ENCODE peak calls at places on chromosomes 13 and 19, in eight cellular contexts. U is NCI-H510A treated with DMSO at 0.1 percent for 48 hours, X is H1, H is GM12878, G is NCI-H2029, E is caudate nucleus, W is epithelial cell of esophagus, B is SHP77. K is an unnamed sample.

GRCh38 chr19:56958428-56958827 is 117.9 kb upstream of the PEG3 start:
- DNase-seq in U (no peak), X (no peak), H (no peak), G (no peak), E (no peak), W (no peak), B (no peak), K (no peak)

GRCh38 chr13:48775285-48775684 is 121.6 kb downstream of the CYSLTR2 start:
- DNase-seq in U (no peak), X (no peak), H (no peak), G (no peak), E (no peak), W (no peak), B (no peak), K (no peak)

GRCh38 chr19:17376935-17377600 is at the start of gene PLVAP:
- DNase-seq in U (no peak), X (no peak), H (no peak), G (no peak), E (no peak), W (no peak), B (no peak), K (no peak)

GRCh38 chr13:60312851-60313505 is 84.0 kb upstream of the TDRD3 start:
- DNase-seq in U (no peak), X (no peak), H (no peak), G (no peak), E (no peak), W (no peak), B (no peak), K (no peak)

GRCh38 chr19:58054792-58055482 is 4.1 kb upstream of the ZNF135 start:
- DNase-seq in U (no peak), X (peak), H (no peak), G (no peak), E (peak), W (no peak), B (no peak), K (no peak)

GRCh38 chr13:50995870-50996269 is 86.3 kb downstream of the RNASEH2B start:
- DNase-seq in U (no peak), X (no peak), H (no peak), G (no peak), E (no peak), W (no peak), B (no peak), K (no peak)

GRCh38 chr13:21039097-21039800 is 22.1 kb downstream of the LATS2 start:
- DNase-seq in U (no peak), X (peak), H (no peak), G (no peak), E (no peak), W (no peak), B (no peak), K (no peak)

GRCh38 chr19:19464339-19465098 is 50.8 kb downstream of the TSSK6 start:
- DNase-seq in U (peak), X (no peak), H (no peak), G (peak), E (no peak), W (peak), B (no peak), K (no peak)

GRCh38 chr13:78826936-78827335 is 168.0 kb upstream of the OBI1 start:
- DNase-seq in U (no peak), X (no peak), H (no peak), G (no peak), E (no peak), W (no peak), B (no peak), K (no peak)

GRCh38 chr19:40217921-40218890 is at the start of gene TTC9B:
- DNase-seq in U (no peak), X (peak), H (no peak), G (no peak), E (no peak), W (no peak), B (no peak), K (no peak)

GRCh38 chr19:19315444-19315843 is 4.9 kb downstream of the SUGP1 start:
- DNase-seq in U (no peak), X (no peak), H (no peak), G (no peak), E (no peak), W (no peak), B (no peak), K (no peak)

GRCh38 chr13:88000239-88000638 is 329.1 kb downstream of the SLITRK5 start:
- DNase-seq in U (no peak), X (no peak), H (no peak), G (no peak), E (no peak), W (no peak), B (no peak), K (no peak)

GRCh38 chr13:83794627-83795026 is 87.6 kb downstream of the SLITRK1 start:
- DNase-seq in U (no peak), X (no peak), H (no peak), G (no peak), E (no peak), W (no peak), B (no peak), K (no peak)

GRCh38 chr19:54282706-54283105 is 1.8 kb upstream of the LILRB2 start:
- DNase-seq in U (no peak), X (no peak), H (no peak), G (no peak), E (no peak), W (no peak), B (no peak), K (no peak)

GRCh38 chr19:898663-899062 is 5.4 kb downstream of the RNU6-9 start:
- DNase-seq in U (no peak), X (peak), H (no peak), G (no peak), E (peak), W (no peak), B (no peak), K (no peak)

GRCh38 chr19:6720369-6721112 is at the start of gene C3:
- DNase-seq in U (no peak), X (no peak), H (no peak), G (no peak), E (no peak), W (peak), B (no peak), K (no peak)

GRCh38 chr13:94480672-94481145 is 1.2 kb upstream of the DCT start:
- DNase-seq in U (no peak), X (no peak), H (no peak), G (no peak), E (no peak), W (peak), B (no peak), K (no peak)

GRCh38 chr19:18833849-18834643 is 2.3 kb downstream of the UPF1 start:
- DNase-seq in U (peak), X (no peak), H (no peak), G (peak), E (no peak), W (peak), B (no peak), K (no peak)

GRCh38 chr19:8161135-8161646 is 11.8 kb upstream of the FBN3 start:
- DNase-seq in U (peak), X (no peak), H (peak), G (peak), E (no peak), W (no peak), B (peak), K (peak)

GRCh38 chr13:89925107-89925506 is 1422.4 kb upstream of the MIR17HG start:
- DNase-seq in U (peak), X (no peak), H (no peak), G (no peak), E (no peak), W (peak), B (peak), K (peak)

GRCh38 chr19:45878043-45878794 is 7.7 kb downstream of the IRF2BP1 start:
- DNase-seq in U (no peak), X (no peak), H (no peak), G (no peak), E (no peak), W (no peak), B (no peak), K (no peak)

GRCh38 chr13:111228262-111229144 is 91.9 kb upstream of the TEX29 start:
- DNase-seq in U (peak), X (no peak), H (no peak), G (no peak), E (no peak), W (no peak), B (no peak), K (no peak)

GRCh38 chr19:10884273-10884672 is 12.9 kb downstream of the CARM1 start:
- DNase-seq in U (no peak), X (no peak), H (no peak), G (no peak), E (no peak), W (peak), B (no peak), K (peak)

GRCh38 chr19:41570639-41571112 is 5.3 kb upstream of the CEACAM21 start:
- DNase-seq in U (peak), X (peak), H (no peak), G (peak), E (no peak), W (peak), B (peak), K (peak)

GRCh38 chr13:57138988-57139387 is 1.7 kb upstream of the PRR20A start:
- DNase-seq in U (no peak), X (no peak), H (no peak), G (no peak), E (no peak), W (peak), B (no peak), K (no peak)

GRCh38 chr13:60074397-60074796 is 89.3 kb downstream of the DIAPH3 start:
- DNase-seq in U (no peak), X (no peak), H (peak), G (no peak), E (no peak), W (no peak), B (no peak), K (no peak)

GRCh38 chr13:65631078-65631477 is 1599.1 kb downstream of the PCDH9 start:
- DNase-seq in U (no peak), X (no peak), H (no peak), G (no peak), E (no peak), W (no peak), B (no peak), K (no peak)

GRCh38 chr13:101988140-101988539 is 413.7 kb downstream of the FGF14 start:
- DNase-seq in U (no peak), X (no peak), H (no peak), G (no peak), E (no peak), W (peak), B (no peak), K (no peak)

GRCh38 chr19:29019403-29019802 is 193.5 kb downstream of the UQCRFS1 start:
- DNase-seq in U (no peak), X (no peak), H (no peak), G (no peak), E (no peak), W (no peak), B (no peak), K (no peak)

GRCh38 chr19:4233282-4233853 is 4.0 kb downstream of the EBI3 start:
- DNase-seq in U (no peak), X (peak), H (no peak), G (no peak), E (no peak), W (peak), B (peak), K (peak)

GRCh38 chr19:17755977-17756670 is 4.8 kb downstream of the FCHO1 start:
- DNase-seq in U (peak), X (peak), H (peak), G (peak), E (peak), W (peak), B (peak), K (no peak)

GRCh38 chr13:91722267-91722884 is 324.0 kb downstream of the GPC5 start:
- DNase-seq in U (peak), X (no peak), H (no peak), G (peak), E (no peak), W (peak), B (no peak), K (no peak)

GRCh38 chr19:34409189-34410164 is 5.3 kb downstream of the PDCD2L start:
- DNase-seq in U (no peak), X (no peak), H (no peak), G (no peak), E (no peak), W (no peak), B (no peak), K (no peak)

GRCh38 chr19:18279516-18280246 is 1.7 kb downstream of the JUND start:
- DNase-seq in U (peak), X (peak), H (peak), G (peak), E (peak), W (peak), B (peak), K (peak)

GRCh38 chr13:48316826-48317510 is 13.4 kb downstream of the RB1 start:
- DNase-seq in U (no peak), X (no peak), H (no peak), G (no peak), E (no peak), W (no peak), B (no peak), K (no peak)

GRCh38 chr13:105016266-105016665 is 1519.2 kb downstream of the EFNB2 start:
- DNase-seq in U (no peak), X (no peak), H (no peak), G (no peak), E (no peak), W (no peak), B (no peak), K (no peak)

GRCh38 chr13:27264181-27264580 is 6.4 kb upstream of the RASL11A start:
- DNase-seq in U (no peak), X (no peak), H (no peak), G (no peak), E (no peak), W (peak), B (peak), K (no peak)

K was measured in HCT116.